ENCODE peak calls at places on chromosomes 5 and 9, in ten cellular contexts. F is activated B cell treated with CpG ODN at 0.5 μM for 24 hours; R is choroid plexus epithelial cell; C is CD4-positive, alpha-beta T cell; E is H9; D is neural crest cell; I is fibroblast of pulmonary artery; N is cardiac muscle cell; L is GM23338; T is heart right ventricle. K is an unnamed sample.

GRCh38 chr9:69549310-69550202 is 122.6 kb downstream of the APBA1 start:
- DNase-seq in I (peak; percentile 64), D (peak; percentile 23), E (no peak), T (no peak), L (peak; percentile 77), C (no peak), N (peak; percentile 75), F (no peak), R (peak; percentile 62), K (peak; percentile 19)

GRCh38 chr9:131728961-131729360 is 10.9 kb downstream of the RAPGEF1 start:
- DNase-seq in L (no peak), T (no peak), N (peak; percentile 24), F (peak; percentile 60), I (no peak), R (no peak), C (peak; percentile 63), E (no peak), D (no peak), K (peak; percentile 36)

GRCh38 chr9:11701706-11702105 is 991.5 kb upstream of the TYRP1 start:
- DNase-seq in R (no peak), F (no peak), N (no peak), I (no peak), E (no peak), L (no peak), T (no peak), C (no peak), D (no peak), K (no peak)

GRCh38 chr5:82151622-82152021 is 126.5 kb downstream of the RPS23 start:
- DNase-seq in T (no peak), N (no peak), F (no peak), D (no peak), L (no peak), C (no peak), E (no peak), I (no peak), R (peak; percentile 32), K (no peak)

GRCh38 chr5:134527961-134528424 is 2.5 kb downstream of the JADE2 start:
- DNase-seq in I (no peak), R (no peak), D (no peak), F (no peak), C (no peak), N (peak; percentile 23), E (no peak), T (no peak), L (no peak), K (no peak)

GRCh38 chr5:137218471-137218870 is 280.7 kb downstream of the SPOCK1 start:
- DNase-seq in E (no peak), D (no peak), L (no peak), R (no peak), T (no peak), I (peak; percentile 51), F (no peak), N (no peak), C (no peak), K (no peak)

GRCh38 chr5:103505581-103506305 is 56.8 kb downstream of the NUDT12 start:
- DNase-seq in L (no peak), T (no peak), F (no peak), N (no peak), E (no peak), R (peak; percentile 94), C (no peak), D (no peak), I (peak; percentile 88), K (no peak)

GRCh38 chr5:68440666-68441065 is 225.1 kb downstream of the PIK3R1 start:
- DNase-seq in C (no peak), D (no peak), R (no peak), L (no peak), T (no peak), N (no peak), E (no peak), I (no peak), F (no peak), K (no peak)

GRCh38 chr9:10571699-10572098 is 41.1 kb downstream of the PTPRD start:
- DNase-seq in R (no peak), F (no peak), N (no peak), C (no peak), D (no peak), I (no peak), L (peak; percentile 43), T (no peak), E (peak; percentile 45), K (no peak)

GRCh38 chr5:56279979-56280378 is 46.8 kb upstream of the ANKRD55 start:
- DNase-seq in C (no peak), T (no peak), D (no peak), F (no peak), E (peak; percentile 27), L (no peak), R (peak; percentile 69), N (no peak), I (peak; percentile 89), K (no peak)

GRCh38 chr9:131734165-131734610 is 5.7 kb downstream of the RAPGEF1 start:
- DNase-seq in T (peak; percentile 55), D (no peak), L (no peak), C (peak; percentile 55), E (no peak), F (no peak), R (no peak), I (peak; percentile 47), N (no peak), K (no peak)

GRCh38 chr5:129001831-129002626 is 36.7 kb downstream of the SLC27A6 start:
- DNase-seq in R (no peak), D (no peak), L (peak; percentile 64), E (no peak), I (no peak), F (no peak), N (no peak), T (no peak), C (no peak), K (no peak)

GRCh38 chr9:2255128-2255527 is 240.0 kb downstream of the SMARCA2 start:
- DNase-seq in N (no peak), C (no peak), F (no peak), L (peak; percentile 9), D (no peak), I (no peak), R (no peak), T (no peak), E (no peak), K (no peak)

GRCh38 chr9:16275795-16276624 is 594.5 kb downstream of the BNC2 start:
- DNase-seq in L (no peak), F (no peak), I (no peak), R (no peak), T (peak; percentile 26), C (no peak), D (no peak), N (no peak), E (peak; percentile 16), K (no peak)

GRCh38 chr5:80686757-80687156 is 32.0 kb upstream of the DHFR start:
- DNase-seq in N (no peak), L (peak; percentile 45), C (no peak), R (peak; percentile 45), I (peak; percentile 46), T (no peak), F (no peak), D (no peak), E (no peak), K (no peak)

GRCh38 chr9:138025417-138025816 is 147.8 kb downstream of the CACNA1B start:
- DNase-seq in I (no peak), E (no peak), R (no peak), D (no peak), C (no peak), L (no peak), T (no peak), N (no peak), F (peak; percentile 7), K (no peak)

GRCh38 chr5:13478831-13479465 is 465.5 kb downstream of the DNAH5 start:
- DNase-seq in L (peak; percentile 83), D (peak; percentile 36), F (no peak), E (peak; percentile 48), R (peak; percentile 45), C (no peak), T (no peak), I (peak; percentile 13), N (peak; percentile 74), K (peak; percentile 34)

GRCh38 chr5:124847907-124848306 is 101.5 kb upstream of the ZNF608 start:
- DNase-seq in F (no peak), C (no peak), N (no peak), L (no peak), I (no peak), R (no peak), T (no peak), E (no peak), D (no peak), K (no peak)

DNA sequence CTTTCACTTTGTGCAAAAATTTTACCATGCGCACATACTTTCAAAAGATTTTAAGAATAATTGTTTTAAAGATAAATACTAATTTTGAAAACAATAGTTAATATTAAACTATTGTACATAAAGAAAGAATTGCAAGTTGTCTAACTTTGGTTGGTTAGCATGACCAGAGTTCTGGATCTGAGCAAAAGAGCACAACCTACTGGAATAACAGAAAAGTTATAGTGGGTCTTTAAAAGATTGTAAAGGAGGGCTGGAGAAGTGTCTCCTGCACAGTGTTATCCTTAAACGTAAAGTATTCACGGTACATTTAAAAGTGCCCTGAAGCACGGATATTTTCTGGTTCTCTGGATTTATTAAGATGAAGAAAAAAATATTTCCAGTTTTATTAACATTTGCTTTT is 70.6 kb downstream of the GLIS3 start:
- DNase-seq in E (no peak), I (no peak), N (no peak), D (no peak), F (no peak), L (no peak), R (no peak), T (no peak), C (no peak), K (no peak)
- TF ChIP-seq CTCF in E (no peak), I (no peak), N (no peak), D (no peak), F (no peak), L (no peak), R (peak; percentile 19), T (no peak), C (no peak), K (no peak)

GRCh38 chr9:117535439-117535838 is 120.6 kb upstream of the ASTN2 start:
- DNase-seq in T (no peak), E (peak; percentile 39), C (no peak), F (no peak), D (no peak), I (no peak), L (peak; percentile 57), R (no peak), N (peak; percentile 19), K (no peak)
- TF ChIP-seq CTCF in T (no peak), E (peak; percentile 57), C (no peak), F (no peak), D (no peak), I (no peak), L (peak; percentile 56), R (no peak), N (no peak), K (no peak)

DNA sequence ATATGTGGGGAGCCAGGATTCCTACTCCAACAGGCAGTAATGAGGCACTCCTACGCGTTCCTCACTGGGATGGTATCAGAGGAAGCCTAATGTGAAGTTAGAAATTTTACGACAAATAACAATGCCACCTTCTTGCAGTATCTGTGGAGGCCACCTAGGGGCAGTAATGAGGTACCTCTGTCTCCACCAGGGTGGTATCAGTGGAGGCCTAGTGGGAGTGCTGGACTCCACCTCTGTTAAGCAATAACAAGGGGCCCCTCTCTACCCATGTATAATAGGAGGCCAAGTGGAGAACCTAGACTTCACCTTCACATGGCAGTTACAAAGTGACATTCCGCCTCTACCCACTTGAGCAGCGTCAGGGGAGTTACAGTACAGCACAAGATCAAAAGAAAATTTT is 147.9 kb downstream of the PLPPR1 start:
- DNase-seq in L (peak; percentile 65), N (no peak), I (no peak), E (peak; percentile 53), D (no peak), C (no peak), T (no peak), F (no peak), R (no peak), K (no peak)
- TF ChIP-seq CTCF in L (peak; percentile 71), N (no peak), I (no peak), E (peak; percentile 63), D (peak; percentile 29), C (no peak), T (no peak), F (no peak), R (no peak), K (peak; percentile 24)

GRCh38 chr5:71697967-71698366 is 21.1 kb upstream of the CARTPT start:
- DNase-seq in L (peak; percentile 92), R (no peak), D (no peak), C (no peak), E (peak; percentile 86), I (no peak), N (no peak), F (no peak), T (peak; percentile 21), K (peak; percentile 24)
- TF ChIP-seq CTCF in L (peak; percentile 92), R (peak; percentile 46), D (peak; percentile 56), C (peak; percentile 13), E (peak; percentile 93), I (peak; percentile 52), N (peak; percentile 51), F (no peak), T (peak; percentile 61), K (peak; percentile 75)